ENCODE peak calls at places on chromosomes 13 and 19, in nine cellular contexts. One of them, this sample, is unnamed.

GRCh38 chr13:78129850-78130249 is 211.2 kb upstream of the EDNRB start:
- DNase-seq in GOT3: no peak
- DNase-seq in fibroblast of villous mesenchyme: peak
- DNase-seq in iris pigment epithelial cell: no peak
- DNase-seq in breast epithelium: no peak
- DNase-seq in dorsolateral prefrontal cortex: no peak
- DNase-seq in Calu3: no peak
- DNase-seq in dermis blood vessel endothelial cell: no peak
- DNase-seq in myocyte: no peak
- DNase-seq in this sample: no peak

GRCh38 chr13:71813187-71813586 is 53.8 kb downstream of the DACH1 start:
- DNase-seq in GOT3: no peak
- DNase-seq in dorsolateral prefrontal cortex: no peak
- DNase-seq in dermis blood vessel endothelial cell: no peak
- DNase-seq in breast epithelium: no peak
- DNase-seq in Calu3: no peak
- DNase-seq in iris pigment epithelial cell: no peak
- DNase-seq in fibroblast of villous mesenchyme: no peak
- DNase-seq in myocyte: no peak
- DNase-seq in this sample: no peak

GRCh38 chr19:13121551-13122274 is 3.6 kb downstream of the NACC1 start:
- DNase-seq in Calu3: no peak
- DNase-seq in fibroblast of villous mesenchyme: no peak
- DNase-seq in breast epithelium: no peak
- DNase-seq in GOT3: no peak
- DNase-seq in iris pigment epithelial cell: no peak
- DNase-seq in dorsolateral prefrontal cortex: no peak
- DNase-seq in dermis blood vessel endothelial cell: no peak
- DNase-seq in myocyte: peak
- DNase-seq in this sample: no peak

GRCh38 chr13:24668511-24668910 is 11.7 kb upstream of the ATP12A start:
- DNase-seq in fibroblast of villous mesenchyme: no peak
- DNase-seq in iris pigment epithelial cell: no peak
- DNase-seq in dermis blood vessel endothelial cell: no peak
- DNase-seq in dorsolateral prefrontal cortex: no peak
- DNase-seq in myocyte: no peak
- DNase-seq in Calu3: no peak
- DNase-seq in GOT3: no peak
- DNase-seq in breast epithelium: no peak
- DNase-seq in this sample: no peak

GRCh38 chr13:43874512-43875092 is 4.9 kb downstream of the CCDC122 start:
- DNase-seq in myocyte: peak
- DNase-seq in iris pigment epithelial cell: peak
- DNase-seq in dermis blood vessel endothelial cell: peak
- DNase-seq in Calu3: no peak
- DNase-seq in breast epithelium: no peak
- DNase-seq in dorsolateral prefrontal cortex: no peak
- DNase-seq in fibroblast of villous mesenchyme: peak
- DNase-seq in GOT3: no peak
- DNase-seq in this sample: no peak

GRCh38 chr19:30672926-30673325 is 300.7 kb downstream of the ZNF536 start:
- DNase-seq in iris pigment epithelial cell: no peak
- DNase-seq in fibroblast of villous mesenchyme: no peak
- DNase-seq in breast epithelium: no peak
- DNase-seq in dorsolateral prefrontal cortex: no peak
- DNase-seq in myocyte: no peak
- DNase-seq in dermis blood vessel endothelial cell: no peak
- DNase-seq in Calu3: no peak
- DNase-seq in GOT3: no peak
- DNase-seq in this sample: no peak

GRCh38 chr13:111201304-111201940 is 86.3 kb downstream of the ARHGEF7 start:
- DNase-seq in dorsolateral prefrontal cortex: no peak
- DNase-seq in Calu3: no peak
- DNase-seq in dermis blood vessel endothelial cell: peak
- DNase-seq in myocyte: no peak
- DNase-seq in iris pigment epithelial cell: no peak
- DNase-seq in fibroblast of villous mesenchyme: no peak
- DNase-seq in breast epithelium: no peak
- DNase-seq in GOT3: no peak
- DNase-seq in this sample: no peak

GRCh38 chr13:52459668-52460067 is 4.4 kb downstream of the CKAP2 start:
- DNase-seq in dermis blood vessel endothelial cell: peak
- DNase-seq in iris pigment epithelial cell: peak
- DNase-seq in GOT3: no peak
- DNase-seq in breast epithelium: no peak
- DNase-seq in dorsolateral prefrontal cortex: no peak
- DNase-seq in fibroblast of villous mesenchyme: peak
- DNase-seq in myocyte: peak
- DNase-seq in Calu3: no peak
- DNase-seq in this sample: no peak

GRCh38 chr19:9070066-9070465 is 16.8 kb upstream of the OR1M1 start:
- DNase-seq in myocyte: no peak
- DNase-seq in breast epithelium: no peak
- DNase-seq in dermis blood vessel endothelial cell: peak
- DNase-seq in dorsolateral prefrontal cortex: no peak
- DNase-seq in fibroblast of villous mesenchyme: no peak
- DNase-seq in iris pigment epithelial cell: no peak
- DNase-seq in GOT3: no peak
- DNase-seq in Calu3: no peak
- DNase-seq in this sample: no peak